ENCODE peak calls at places on chromosomes 16 and 17, in seven cellular contexts. A is GM23338; W is SK-N-SH; M is A549; Y is CD8-positive, alpha-beta T cell; C is hepatocyte; O is choroid plexus epithelial cell. G is an unnamed sample.

GRCh38 chr17:1989135-1989534 is 36.0 kb downstream of the RTN4RL1 start:
- DNase-seq in O (peak; percentile 24), W (no peak), C (no peak), A (no peak), M (peak; percentile 55), Y (no peak), G (no peak)

GRCh38 chr17:29563816-29564215 is 3.0 kb downstream of the ABHD15 start:
- DNase-seq in M (no peak), Y (no peak), C (no peak), O (no peak), A (no peak), W (no peak), G (peak; percentile 66)

GRCh38 chr17:42275527-42276358 is 448 bp downstream of the STAT5B start:
- DNase-seq in M (no peak), O (peak; percentile 52), Y (no peak), A (peak; percentile 58), C (peak; percentile 35), W (peak; percentile 65), G (no peak)

GRCh38 chr17:64106918-64107317 is 23.0 kb downstream of the ERN1 start:
- DNase-seq in Y (no peak), W (no peak), M (no peak), O (no peak), A (no peak), C (no peak), G (no peak)

GRCh38 chr17:76561332-76561731 is 21.5 kb downstream of the PRCD start:
- DNase-seq in O (no peak), Y (no peak), M (no peak), C (no peak), A (no peak), W (no peak), G (no peak)

GRCh38 chr16:51636913-51637743 is 486.1 kb upstream of the SALL1 start:
- DNase-seq in A (peak; percentile 91), Y (no peak), C (no peak), O (no peak), M (no peak), W (peak; percentile 48), G (no peak)

GRCh38 chr16:68401871-68402747 is 46.2 kb downstream of the SMPD3 start:
- DNase-seq in M (no peak), W (no peak), Y (no peak), A (no peak), O (peak; percentile 90), C (no peak), G (no peak)

GRCh38 chr17:752002-752619 is at the start of gene GEMIN4:
- DNase-seq in O (peak; percentile 90), A (peak; percentile 95), W (peak; percentile 99), C (peak; percentile 95), M (peak; percentile 94), Y (peak; percentile 97), G (peak; percentile 87)

GRCh38 chr17:27455914-27456680 is at the start of gene KSR1:
- DNase-seq in M (peak; percentile 85), Y (peak; percentile 45), C (peak; percentile 95), A (peak; percentile 96), O (peak; percentile 85), W (peak; percentile 93), G (peak; percentile 65)

GRCh38 chr17:6425407-6425806 is 9.5 kb downstream of the AIPL1 start:
- DNase-seq in W (no peak), A (no peak), Y (no peak), C (no peak), O (no peak), M (no peak), G (no peak)

GRCh38 chr17:75295220-75296158 is 6.3 kb upstream of the SLC25A19 start:
- DNase-seq in A (no peak), M (no peak), C (no peak), W (no peak), Y (no peak), O (no peak), G (no peak)

GRCh38 chr17:55420776-55421178 is 858 bp downstream of the MMD start:
- DNase-seq in Y (no peak), W (peak; percentile 65), C (peak; percentile 47), A (peak; percentile 55), M (peak; percentile 41), O (no peak), G (no peak)

GRCh38 chr17:42266918-42267766 is 9.0 kb downstream of the STAT5B start:
- DNase-seq in C (peak; percentile 54), A (no peak), W (no peak), O (peak; percentile 96), Y (no peak), M (peak; percentile 79), G (no peak)

DNA sequence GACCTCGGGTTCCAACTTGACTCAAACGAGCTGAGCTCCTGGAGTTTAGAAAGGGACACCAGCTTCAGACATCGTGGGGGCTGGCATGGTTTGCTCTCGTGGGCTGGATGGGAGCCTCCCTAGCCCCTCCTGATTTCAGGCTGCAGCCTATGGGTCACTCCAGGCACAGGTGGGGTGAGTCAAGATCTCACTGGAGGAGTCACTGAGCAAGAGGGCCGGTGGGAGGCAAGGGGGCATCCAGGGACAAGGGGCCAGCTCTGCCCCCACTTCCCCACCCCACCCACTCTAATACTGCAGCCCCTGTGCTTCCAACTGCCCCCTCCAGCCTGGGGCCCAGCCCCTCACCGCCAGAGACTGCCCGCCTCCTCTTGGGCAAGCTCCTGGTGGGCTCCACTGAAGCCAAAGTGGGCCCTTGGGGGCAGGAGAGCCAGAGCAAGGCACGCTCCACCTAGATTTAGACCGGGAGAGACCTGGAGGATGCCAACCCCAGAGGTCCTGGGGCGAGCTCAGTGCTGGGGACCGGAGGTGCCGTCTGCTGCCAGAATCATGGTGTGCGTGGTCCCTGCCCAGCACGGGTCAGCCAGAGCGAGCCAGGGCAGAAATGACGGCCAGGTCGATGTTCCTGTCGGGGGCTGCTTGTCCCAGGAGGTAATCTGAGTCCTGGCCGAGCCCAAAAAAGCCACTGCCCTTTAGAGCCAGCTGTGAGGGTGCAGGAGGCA is 6.4 kb downstream of the SLC16A3 start:
- DNase-seq in M (no peak), Y (no peak), O (no peak), C (no peak), W (no peak), A (no peak), G (no peak)
- H3K4me3 ChIP-seq in M (no peak overlapping the region), Y (no peak overlapping the region), O (no peak overlapping the region), C (no peak overlapping the region), W (no peak overlapping the region), A (no peak overlapping the region), G (no peak overlapping the region)

GRCh38 chr17:44095647-44096496 is 25.3 kb downstream of the G6PC3 start:
- DNase-seq in M (peak; percentile 88), C (peak; percentile 92), W (peak; percentile 85), A (peak; percentile 96), Y (no peak), O (peak; percentile 97), G (peak; percentile 82)
- H3K4me3 ChIP-seq in M (peak overlapping the region; percentile 30), C (no peak overlapping the region), W (peak overlapping the region; percentile 13), A (peak overlapping the region; percentile 46), Y (no peak overlapping the region), O (peak overlapping the region; percentile 46), G (peak overlapping the region; percentile 52)

GRCh38 chr16:81447383-81448101 is 2.9 kb downstream of the CMIP start:
- DNase-seq in C (no peak), O (no peak), M (no peak), W (no peak), Y (no peak), A (peak; percentile 39), G (no peak)
- H3K4me3 ChIP-seq in C (peak overlapping the region; percentile 62), O (peak overlapping the region; percentile 1), M (peak overlapping the region; percentile 79), W (peak overlapping the region; percentile 82), Y (peak overlapping the region; percentile 67), A (peak overlapping the region; percentile 93), G (no peak overlapping the region)

GRCh38 chr16:67001159-67001486 is 12.7 kb downstream of the CES4A start:
- DNase-seq in A (peak; percentile 83), O (no peak), W (no peak), M (no peak), C (no peak), Y (no peak), G (no peak)
- H3K4me3 ChIP-seq in A (peak overlapping the region; percentile 72), O (peak overlapping the region; percentile 43), W (peak overlapping the region; percentile 51), M (peak overlapping the region; percentile 66), C (no peak overlapping the region), Y (peak overlapping the region; percentile 23), G (no peak overlapping the region)

DNA sequence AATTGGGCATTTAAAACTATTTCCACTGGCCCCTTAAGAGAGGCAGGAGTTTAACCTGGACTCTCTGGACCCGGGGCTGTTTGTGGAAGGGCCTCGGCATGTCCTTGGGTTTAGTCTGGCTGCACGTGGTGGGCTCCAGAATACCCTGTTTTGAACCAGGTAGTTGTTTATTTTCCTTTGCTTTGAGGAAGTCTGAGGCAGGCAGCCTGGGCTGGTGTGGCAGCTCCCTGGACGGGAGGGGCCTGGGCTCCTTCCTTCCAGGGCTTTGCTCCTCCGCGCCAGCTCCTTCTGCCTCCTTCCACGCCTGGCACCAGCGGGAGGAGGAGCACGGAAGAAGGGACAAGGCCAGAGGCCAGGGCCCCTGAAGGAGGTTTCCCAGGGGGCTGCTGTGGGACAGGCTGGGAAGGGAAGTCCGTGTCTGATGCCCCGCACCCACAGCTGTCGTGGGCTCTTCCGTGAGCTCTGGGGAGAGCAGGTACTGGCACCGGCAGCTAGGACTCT is 15.5 kb downstream of the BANP start:
- DNase-seq in A (no peak), O (no peak), Y (no peak), C (peak; percentile 52), W (no peak), M (no peak), G (no peak)
- H3K4me3 ChIP-seq in A (no peak overlapping the region), O (no peak overlapping the region), Y (no peak overlapping the region), C (no peak overlapping the region), W (no peak overlapping the region), M (no peak overlapping the region), G (no peak overlapping the region)

DNA sequence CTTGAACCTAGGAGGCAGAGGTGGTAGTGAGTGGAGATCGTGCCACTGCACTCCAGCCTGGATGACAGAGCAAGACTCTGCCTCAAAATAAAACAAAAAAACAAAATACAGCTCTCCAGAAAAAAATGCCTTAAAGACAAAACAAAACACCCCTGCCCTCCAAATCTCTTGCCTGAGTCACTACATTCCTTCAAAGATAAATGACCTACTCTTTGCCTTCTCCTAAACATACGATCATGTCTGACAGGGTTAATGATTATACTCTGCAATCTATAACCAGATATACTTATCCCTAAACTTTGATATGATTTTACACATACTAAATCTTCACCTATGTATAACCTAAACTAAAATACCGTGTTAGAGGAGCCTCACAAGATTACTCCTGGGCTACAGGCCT is 1.4 kb upstream of the SETD6 start:
- DNase-seq in Y (no peak), W (no peak), M (no peak), O (no peak), A (no peak), C (no peak), G (no peak)
- H3K4me3 ChIP-seq in Y (no peak overlapping the region), W (no peak overlapping the region), M (no peak overlapping the region), O (no peak overlapping the region), A (peak overlapping the region; percentile 78), C (no peak overlapping the region), G (no peak overlapping the region)

DNA sequence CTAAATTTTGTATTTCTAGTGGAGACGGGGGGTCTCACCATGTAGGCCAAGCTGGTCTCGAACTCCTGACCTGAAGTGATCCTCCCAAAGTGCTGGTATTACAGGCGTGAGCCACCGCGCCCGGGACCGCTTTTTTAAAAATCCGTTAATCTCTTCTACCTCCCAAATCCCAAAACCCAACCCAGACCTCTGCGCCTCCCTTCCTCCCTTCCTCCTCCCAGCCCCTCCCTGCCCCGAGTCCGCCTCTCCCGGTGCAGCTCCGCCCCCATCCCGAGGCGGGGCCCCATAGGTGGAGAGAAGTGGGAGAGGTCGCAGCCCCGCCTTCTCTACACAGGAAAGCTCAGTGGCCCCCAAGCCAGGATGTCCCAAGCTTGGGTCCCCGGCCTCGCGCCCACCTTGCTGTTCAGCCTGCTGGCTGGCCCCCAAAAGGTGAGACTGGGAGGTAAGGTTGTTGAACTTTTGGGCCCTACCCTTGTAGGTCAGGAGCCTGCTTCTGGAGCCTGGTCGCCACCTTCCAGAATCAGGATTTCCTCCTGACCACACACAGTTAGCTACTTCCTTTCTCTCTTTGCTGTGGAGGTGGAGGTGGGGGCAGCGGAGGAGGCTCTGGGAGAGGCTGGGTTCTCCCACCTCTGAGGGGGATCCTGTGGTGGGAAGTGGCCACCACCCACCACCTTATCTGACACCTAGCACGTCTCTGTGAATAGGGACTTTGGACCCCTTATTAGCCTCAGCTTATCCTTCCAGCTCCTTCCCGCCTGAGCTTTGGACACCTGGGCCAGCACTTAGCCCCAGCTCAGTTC is at the start of gene TMEM92:
- DNase-seq in A (peak; percentile 96), O (no peak), C (peak; percentile 86), M (peak; percentile 86), Y (no peak), W (peak; percentile 57), G (no peak)
- H3K4me3 ChIP-seq in A (peak within 1 kb of the TSS; percentile 82), O (peak within 1 kb of the TSS; percentile 64), C (peak within 1 kb of the TSS; percentile 38), M (peak within 1 kb of the TSS; percentile 51), Y (no peak within 1 kb of the TSS), W (peak within 1 kb of the TSS; percentile 41), G (no peak within 1 kb of the TSS)